ENCODE peak calls at places on chromosome 20, in eight cellular contexts. F is CD14-positive monocyte, C is fibroblast of pulmonary artery, H is adrenal gland, S is foreskin keratinocyte, G is AG09319, O is neural crest cell, D is A673. Z is an unnamed sample.

GRCh38 chr20:37902504-37903313 is at the start of gene VSTM2L:
- DNase-seq in F (no peak), O (peak; percentile 39), H (peak; percentile 69), C (peak; percentile 54), D (peak; percentile 91), G (peak; percentile 56), S (peak; percentile 11), Z (no peak)

GRCh38 chr20:6599876-6600275 is 167.6 kb upstream of the BMP2 start:
- DNase-seq in C (peak; percentile 33), S (no peak), H (no peak), O (no peak), D (no peak), G (no peak), F (no peak), Z (no peak)

GRCh38 chr20:6783752-6784725 is 16.6 kb downstream of the BMP2 start:
- DNase-seq in D (no peak), C (peak; percentile 53), F (no peak), H (no peak), S (peak; percentile 26), G (peak; percentile 41), O (no peak), Z (no peak)

GRCh38 chr20:46870041-46870440 is 24.6 kb upstream of the EYA2 start:
- DNase-seq in C (no peak), S (no peak), F (no peak), H (no peak), O (no peak), D (no peak), G (no peak), Z (no peak)

GRCh38 chr20:36454664-36455427 is 86.5 kb upstream of the MYL9 start:
- DNase-seq in O (no peak), F (no peak), C (no peak), H (peak; percentile 82), D (no peak), S (no peak), G (no peak), Z (no peak)

GRCh38 chr20:50281831-50282591 is 91.4 kb downstream of the CEBPB start:
- DNase-seq in D (no peak), C (no peak), G (no peak), O (peak; percentile 12), S (no peak), H (no peak), F (peak; percentile 68), Z (no peak)

GRCh38 chr20:32885201-32885600 is 26.5 kb downstream of the EFCAB8 start:
- DNase-seq in F (no peak), G (no peak), H (no peak), C (no peak), D (no peak), O (no peak), S (no peak), Z (no peak)

GRCh38 chr20:25739615-25740320 is 43.1 kb upstream of the ZNF337 start:
- DNase-seq in O (no peak), G (no peak), C (peak; percentile 2), H (no peak), D (no peak), S (no peak), F (no peak), Z (no peak)

GRCh38 chr20:44967207-44967807 is 995 bp downstream of the STK4 start:
- DNase-seq in C (no peak), S (no peak), O (no peak), G (no peak), F (peak; percentile 55), D (no peak), H (no peak), Z (no peak)

GRCh38 chr20:41783423-41784220 is 165.4 kb upstream of the CHD6 start:
- DNase-seq in G (no peak), D (no peak), F (no peak), S (no peak), C (no peak), H (no peak), O (no peak), Z (no peak)

GRCh38 chr20:51487525-51488279 is 54.8 kb downstream of the NFATC2 start:
- DNase-seq in F (no peak), H (no peak), O (no peak), C (peak; percentile 72), D (peak; percentile 65), G (no peak), S (peak; percentile 86), Z (no peak)

GRCh38 chr20:3805594-3806264 is 9.6 kb downstream of the CDC25B start:
- DNase-seq in F (peak; percentile 25), H (no peak), C (peak; percentile 67), S (peak; percentile 68), D (no peak), G (no peak), O (no peak), Z (no peak)

GRCh38 chr20:37346526-37347346 is 796 bp downstream of the SRC start:
- DNase-seq in D (no peak), S (no peak), F (peak; percentile 43), G (no peak), H (no peak), C (no peak), O (no peak), Z (no peak)

DNA sequence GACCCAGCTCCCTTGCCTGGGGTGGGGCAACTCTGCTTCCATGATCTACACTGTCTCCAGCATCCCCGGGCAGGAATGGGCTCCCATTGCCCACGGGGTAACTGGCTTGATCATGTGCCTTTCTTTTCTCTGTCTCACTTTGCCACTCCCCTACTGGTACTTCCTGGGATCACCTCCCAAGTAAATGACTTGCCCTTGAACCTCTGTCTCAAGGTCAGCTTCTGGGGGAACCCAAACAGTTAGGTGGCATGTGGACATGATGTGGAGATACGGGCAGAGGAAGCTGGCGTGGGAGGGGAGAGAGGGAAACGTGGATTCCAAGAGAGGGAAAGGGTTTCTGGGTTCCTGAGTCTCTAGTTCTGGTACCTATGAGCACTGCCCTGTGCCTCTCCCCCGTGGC is 63.8 kb upstream of the RALY start:
- DNase-seq in S (no peak), D (no peak), C (no peak), F (no peak), G (no peak), O (no peak), H (no peak), Z (no peak)
- TF ChIP-seq CTCF in S (no peak), D (no peak), C (no peak), F (no peak), G (no peak), O (no peak), H (no peak), Z (no peak)

DNA sequence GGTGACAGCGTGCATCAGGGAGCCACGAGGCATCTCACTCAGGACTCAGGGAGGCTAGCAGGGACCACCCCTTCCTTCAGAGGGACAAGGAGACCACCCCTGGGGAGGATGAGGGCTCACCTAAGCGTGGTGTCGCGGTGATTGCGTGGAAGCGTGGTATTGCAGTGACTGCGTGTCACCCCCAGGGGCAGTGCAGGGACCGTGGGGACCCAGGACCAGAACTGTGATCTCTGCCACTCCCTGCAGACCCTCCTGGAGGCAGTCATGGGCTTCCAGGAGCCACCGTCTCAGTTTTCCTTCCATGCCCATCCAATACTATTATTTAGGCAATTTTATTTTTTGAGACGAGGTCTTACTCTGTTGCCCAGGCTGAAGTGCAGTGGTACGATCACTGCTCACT is 147.1 kb downstream of the TAF4 start:
- DNase-seq in D (no peak), S (no peak), F (no peak), H (no peak), O (no peak), C (no peak), G (no peak), Z (no peak)
- TF ChIP-seq CTCF in D (peak; percentile 31), S (no peak), F (no peak), H (no peak), O (peak; percentile 31), C (no peak), G (no peak), Z (no peak)

GRCh38 chr20:8787090-8787489 is 281.8 kb upstream of the PLCB4 start:
- DNase-seq in D (no peak), C (no peak), G (no peak), O (no peak), S (no peak), F (no peak), H (no peak), Z (no peak)

GRCh38 chr20:8786383-8786782 is 282.5 kb upstream of the PLCB4 start:
- DNase-seq in C (no peak), F (no peak), O (no peak), G (no peak), D (no peak), H (no peak), S (no peak), Z (no peak)

GRCh38 chr20:8788275-8788674 is 280.6 kb upstream of the PLCB4 start:
- DNase-seq in F (no peak), S (no peak), O (no peak), D (no peak), H (no peak), G (no peak), C (no peak), Z (no peak)

GRCh38 chr20:8788831-8789230 is 280.1 kb upstream of the PLCB4 start:
- DNase-seq in O (no peak), F (no peak), G (no peak), D (no peak), C (no peak), S (no peak), H (no peak), Z (no peak)

DNA sequence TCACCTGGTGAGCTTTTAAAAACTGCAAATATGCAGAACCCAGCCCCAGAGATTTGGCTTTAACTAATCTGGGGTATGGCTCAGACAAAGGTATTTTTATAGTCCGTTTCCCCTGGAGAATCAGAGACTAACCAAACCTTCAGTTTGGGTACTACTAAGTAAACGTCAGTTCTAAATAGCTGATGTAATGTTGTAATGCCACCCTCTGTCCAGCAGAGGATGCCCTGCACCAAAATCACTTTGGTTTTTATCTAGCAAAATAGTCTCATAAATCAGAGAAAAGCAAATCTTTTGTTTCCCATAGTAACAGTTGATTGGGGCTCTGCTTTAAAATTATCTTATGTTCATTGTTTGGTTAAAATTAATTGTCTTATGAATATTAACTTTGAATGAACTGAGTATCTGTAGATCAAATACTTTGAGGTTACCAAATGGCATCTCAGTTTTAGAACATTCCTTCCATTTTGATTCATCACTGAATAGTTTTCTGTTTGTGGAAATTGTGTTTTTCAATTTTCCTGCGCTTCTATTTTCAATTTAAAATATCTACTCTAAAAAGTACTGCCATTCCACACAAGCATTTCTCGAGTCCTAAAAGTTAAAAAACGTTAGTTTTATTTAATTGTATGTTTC is 278.3 kb upstream of the PLCB4 start:
- DNase-seq in C (peak; percentile 74), H (peak; percentile 80), D (peak; percentile 62), S (no peak), G (peak; percentile 32), F (no peak), O (peak; percentile 43), Z (no peak)
- TF ChIP-seq CTCF in C (peak; percentile 99), H (peak; percentile 96), D (peak; percentile 92), S (peak; percentile 83), G (peak; percentile 99), F (peak; percentile 98), O (peak; percentile 94), Z (peak; percentile 96)

DNA sequence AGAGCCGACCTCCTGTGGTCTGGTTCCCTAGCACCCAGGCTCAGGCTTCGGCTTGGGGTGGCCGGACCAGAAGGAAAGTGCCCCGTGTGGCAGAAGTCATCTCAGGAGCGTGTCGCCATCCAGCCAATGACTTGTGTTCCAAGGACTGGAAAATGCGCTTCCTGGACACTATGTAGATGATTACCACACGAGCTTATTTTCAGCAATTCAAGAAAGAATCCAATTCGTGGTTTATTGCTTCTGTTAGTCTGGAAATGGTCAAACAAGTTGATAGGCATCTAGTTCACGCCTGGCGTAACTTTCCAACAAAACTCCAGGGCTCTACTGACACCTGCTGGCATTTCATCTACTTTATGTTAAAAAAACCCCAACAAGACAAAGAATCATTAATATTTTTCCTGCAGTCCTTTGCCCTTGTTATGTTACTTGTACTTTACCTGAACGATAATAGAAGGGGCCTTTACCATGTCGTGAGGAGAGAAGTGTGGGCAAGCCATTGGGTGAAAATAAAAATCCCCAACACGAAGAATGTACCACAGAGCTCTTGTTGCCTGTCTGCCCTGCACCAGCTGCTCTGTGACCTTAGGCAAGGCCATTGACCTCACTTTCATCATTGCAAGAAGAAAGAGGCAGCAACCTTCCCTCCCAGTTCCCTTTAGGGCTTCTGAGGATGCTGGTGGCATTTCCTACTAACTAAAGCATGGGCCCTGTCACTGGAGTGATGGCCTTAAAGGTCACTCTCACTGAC is 154.7 kb upstream of the LAMP5 start:
- DNase-seq in D (peak; percentile 66), O (peak; percentile 43), S (peak; percentile 7), F (no peak), H (peak; percentile 77), C (peak; percentile 82), G (peak; percentile 65), Z (no peak)
- TF ChIP-seq CTCF in D (peak; percentile 58), O (peak; percentile 73), S (peak; percentile 63), F (peak; percentile 32), H (peak; percentile 55), C (peak; percentile 40), G (peak; percentile 38), Z (peak; percentile 48)

Z was measured in D721Med.